ENCODE peak calls at places on chromosome 4, in ten cellular contexts. One of them, this sample, is unnamed.
A peak's percentile ranks its signal among the peaks of the same experiment; 100 is the strongest.

GRCh38 chr4:7226993-7227392 is 34.7 kb downstream of the SORCS2 start:
- DNase-seq in transverse colon: no peak
- DNase-seq in breast epithelium: no peak
- DNase-seq in cardiac muscle cell: no peak
- DNase-seq in GM23338: no peak
- DNase-seq in MM.1S: no peak
- DNase-seq in A549: no peak
- DNase-seq in neuronal stem cell: no peak
- DNase-seq in adipocyte: no peak
- DNase-seq in PC-3: no peak
- DNase-seq in this sample: no peak

GRCh38 chr4:175758050-175758449 is 54.0 kb downstream of the GPM6A start:
- DNase-seq in transverse colon: no peak
- DNase-seq in breast epithelium: no peak
- DNase-seq in cardiac muscle cell: no peak
- DNase-seq in GM23338: no peak
- DNase-seq in MM.1S: no peak
- DNase-seq in A549: no peak
- DNase-seq in neuronal stem cell: no peak
- DNase-seq in adipocyte: no peak
- DNase-seq in PC-3: no peak
- DNase-seq in this sample: no peak

GRCh38 chr4:38759790-38760122 is 23.0 kb downstream of the TLR10 start:
- DNase-seq in transverse colon: no peak
- DNase-seq in breast epithelium: no peak
- DNase-seq in cardiac muscle cell: no peak
- DNase-seq in GM23338: no peak
- DNase-seq in MM.1S: no peak
- DNase-seq in A549: no peak
- DNase-seq in neuronal stem cell: no peak
- DNase-seq in adipocyte: no peak
- DNase-seq in PC-3: no peak
- DNase-seq in this sample: no peak

GRCh38 chr4:35461931-35462659 is 782.2 kb downstream of the ARAP2 start:
- DNase-seq in transverse colon: no peak
- DNase-seq in breast epithelium: no peak
- DNase-seq in cardiac muscle cell: no peak
- DNase-seq in GM23338: peak; percentile 33
- DNase-seq in MM.1S: peak; percentile 27
- DNase-seq in A549: peak; percentile 1
- DNase-seq in neuronal stem cell: no peak
- DNase-seq in adipocyte: no peak
- DNase-seq in PC-3: peak; percentile 14
- DNase-seq in this sample: no peak

GRCh38 chr4:98474408-98474844 is 184.0 kb downstream of the TSPAN5 start:
- DNase-seq in transverse colon: no peak
- DNase-seq in breast epithelium: no peak
- DNase-seq in cardiac muscle cell: peak; percentile 74
- DNase-seq in GM23338: no peak
- DNase-seq in MM.1S: no peak
- DNase-seq in A549: peak; percentile 9
- DNase-seq in neuronal stem cell: no peak
- DNase-seq in adipocyte: peak; percentile 69
- DNase-seq in PC-3: peak; percentile 63
- DNase-seq in this sample: no peak

GRCh38 chr4:183337349-183337748 is 15.1 kb upstream of the CLDN24 start:
- DNase-seq in transverse colon: no peak
- DNase-seq in breast epithelium: no peak
- DNase-seq in cardiac muscle cell: no peak
- DNase-seq in GM23338: no peak
- DNase-seq in MM.1S: no peak
- DNase-seq in A549: no peak
- DNase-seq in neuronal stem cell: no peak
- DNase-seq in adipocyte: no peak
- DNase-seq in PC-3: no peak
- DNase-seq in this sample: no peak

GRCh38 chr4:22203436-22204011 is 255.0 kb upstream of the KCNIP4 start:
- DNase-seq in transverse colon: no peak
- DNase-seq in breast epithelium: no peak
- DNase-seq in cardiac muscle cell: peak; percentile 40
- DNase-seq in GM23338: no peak
- DNase-seq in MM.1S: no peak
- DNase-seq in A549: no peak
- DNase-seq in neuronal stem cell: no peak
- DNase-seq in adipocyte: no peak
- DNase-seq in PC-3: peak; percentile 4
- DNase-seq in this sample: no peak

GRCh38 chr4:8540072-8540471 is 40.1 kb upstream of the GPR78 start:
- DNase-seq in transverse colon: no peak
- DNase-seq in breast epithelium: no peak
- DNase-seq in cardiac muscle cell: no peak
- DNase-seq in GM23338: no peak
- DNase-seq in MM.1S: peak; percentile 26
- DNase-seq in A549: no peak
- DNase-seq in neuronal stem cell: no peak
- DNase-seq in adipocyte: no peak
- DNase-seq in PC-3: no peak
- DNase-seq in this sample: no peak

DNA sequence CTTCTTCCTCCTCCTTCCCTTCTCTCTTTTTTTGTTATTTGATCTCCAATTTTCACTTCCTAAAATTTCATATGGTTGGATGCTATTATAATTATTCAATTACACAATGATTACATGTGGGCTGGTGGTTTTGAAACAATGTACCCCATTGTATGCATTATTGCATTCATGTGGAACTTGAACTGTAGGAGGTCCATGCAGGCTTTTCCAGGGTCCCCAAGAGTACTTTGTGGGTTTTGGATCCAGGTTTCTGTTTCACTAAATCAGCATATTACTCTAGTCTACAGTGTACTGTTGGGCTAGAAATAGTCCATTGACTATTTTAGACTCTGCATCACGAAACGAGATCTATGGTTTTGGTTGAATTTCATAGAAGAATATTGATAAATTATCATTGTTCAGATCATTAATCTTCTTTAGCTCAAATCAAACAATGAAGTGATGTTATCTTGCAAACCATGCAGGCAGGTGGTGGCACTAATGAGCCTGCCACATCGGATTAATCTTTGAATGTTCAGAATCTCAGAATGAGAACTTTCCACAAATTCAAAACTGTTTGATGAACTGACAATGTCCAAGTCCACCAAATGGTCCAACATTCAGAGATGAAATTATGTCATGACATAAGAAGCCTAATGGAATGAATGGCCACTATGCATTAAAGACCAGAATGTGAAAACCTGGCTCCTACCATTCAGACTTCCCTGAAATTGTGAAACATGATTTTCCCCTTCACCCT is 67.7 kb downstream of the SORBS2 start:
- DNase-seq in transverse colon: no peak
- DNase-seq in breast epithelium: no peak
- DNase-seq in cardiac muscle cell: no peak
- DNase-seq in GM23338: no peak
- DNase-seq in MM.1S: no peak
- DNase-seq in A549: no peak
- DNase-seq in neuronal stem cell: no peak
- DNase-seq in adipocyte: no peak
- DNase-seq in PC-3: no peak
- DNase-seq in this sample: no peak
- H3K4me1 ChIP-seq in transverse colon: no peaks in the 10 kb centered on the region
- H3K4me1 ChIP-seq in breast epithelium: no peaks in the 10 kb centered on the region
- H3K4me1 ChIP-seq in cardiac muscle cell: peaks cover 5% of the 10 kb centered on the region
- H3K4me1 ChIP-seq in GM23338: peaks cover 22% of the 10 kb centered on the region
- H3K4me1 ChIP-seq in MM.1S: peaks cover 10% of the 10 kb centered on the region
- H3K4me1 ChIP-seq in A549: no peaks in the 10 kb centered on the region
- H3K4me1 ChIP-seq in neuronal stem cell: peaks cover 6% of the 10 kb centered on the region
- H3K4me1 ChIP-seq in adipocyte: peaks cover under 1% of the 10 kb centered on the region
- H3K4me1 ChIP-seq in PC-3: no peaks in the 10 kb centered on the region
- H3K4me1 ChIP-seq in this sample: peaks cover 6% of the 10 kb centered on the region

GRCh38 chr4:123890889-123891288 is 494.3 kb downstream of the SPRY1 start:
- DNase-seq in transverse colon: no peak
- DNase-seq in breast epithelium: no peak
- DNase-seq in cardiac muscle cell: no peak
- DNase-seq in GM23338: no peak
- DNase-seq in MM.1S: no peak
- DNase-seq in A549: no peak
- DNase-seq in neuronal stem cell: no peak
- DNase-seq in adipocyte: no peak
- DNase-seq in PC-3: no peak
- DNase-seq in this sample: no peak

GRCh38 chr4:123892997-123893745 is 496.6 kb downstream of the SPRY1 start:
- DNase-seq in transverse colon: no peak
- DNase-seq in breast epithelium: no peak
- DNase-seq in cardiac muscle cell: peak; percentile 90
- DNase-seq in GM23338: no peak
- DNase-seq in MM.1S: no peak
- DNase-seq in A549: no peak
- DNase-seq in neuronal stem cell: no peak
- DNase-seq in adipocyte: peak; percentile 79
- DNase-seq in PC-3: no peak
- DNase-seq in this sample: no peak

GRCh38 chr4:123891901-123892300 is 495.3 kb downstream of the SPRY1 start:
- DNase-seq in transverse colon: no peak
- DNase-seq in breast epithelium: no peak
- DNase-seq in cardiac muscle cell: no peak
- DNase-seq in GM23338: no peak
- DNase-seq in MM.1S: no peak
- DNase-seq in A549: no peak
- DNase-seq in neuronal stem cell: no peak
- DNase-seq in adipocyte: no peak
- DNase-seq in PC-3: no peak
- DNase-seq in this sample: no peak

GRCh38 chr4:123893746-123894095 is 497.1 kb downstream of the SPRY1 start:
- DNase-seq in transverse colon: no peak
- DNase-seq in breast epithelium: no peak
- DNase-seq in cardiac muscle cell: no peak
- DNase-seq in GM23338: no peak
- DNase-seq in MM.1S: no peak
- DNase-seq in A549: no peak
- DNase-seq in neuronal stem cell: no peak
- DNase-seq in adipocyte: no peak
- DNase-seq in PC-3: no peak
- DNase-seq in this sample: no peak

GRCh38 chr4:123892368-123892961 is 495.9 kb downstream of the SPRY1 start:
- DNase-seq in transverse colon: no peak
- DNase-seq in breast epithelium: no peak
- DNase-seq in cardiac muscle cell: no peak
- DNase-seq in GM23338: no peak
- DNase-seq in MM.1S: no peak
- DNase-seq in A549: no peak
- DNase-seq in neuronal stem cell: no peak
- DNase-seq in adipocyte: no peak
- DNase-seq in PC-3: no peak
- DNase-seq in this sample: no peak
- H3K4me1 ChIP-seq in transverse colon: no peaks in the 10 kb centered on the region
- H3K4me1 ChIP-seq in breast epithelium: no peaks in the 10 kb centered on the region
- H3K4me1 ChIP-seq in cardiac muscle cell: no peaks in the 10 kb centered on the region
- H3K4me1 ChIP-seq in GM23338: no peaks in the 10 kb centered on the region
- H3K4me1 ChIP-seq in MM.1S: no peaks in the 10 kb centered on the region
- H3K4me1 ChIP-seq in A549: no peaks in the 10 kb centered on the region
- H3K4me1 ChIP-seq in neuronal stem cell: no peaks in the 10 kb centered on the region
- H3K4me1 ChIP-seq in adipocyte: peaks cover 49% of the 10 kb centered on the region
- H3K4me1 ChIP-seq in PC-3: no peaks in the 10 kb centered on the region
- H3K4me1 ChIP-seq in this sample: peaks cover 18% of the 10 kb centered on the region

GRCh38 chr4:56692576-56692975 is 11.5 kb upstream of the HOPX start:
- DNase-seq in transverse colon: no peak
- DNase-seq in breast epithelium: no peak
- DNase-seq in cardiac muscle cell: no peak
- DNase-seq in GM23338: no peak
- DNase-seq in MM.1S: no peak
- DNase-seq in A549: no peak
- DNase-seq in neuronal stem cell: no peak
- DNase-seq in adipocyte: no peak
- DNase-seq in PC-3: no peak
- DNase-seq in this sample: no peak

GRCh38 chr4:56691425-56691824 is 10.3 kb upstream of the HOPX start:
- DNase-seq in transverse colon: no peak
- DNase-seq in breast epithelium: no peak
- DNase-seq in cardiac muscle cell: no peak
- DNase-seq in GM23338: no peak
- DNase-seq in MM.1S: no peak
- DNase-seq in A549: no peak
- DNase-seq in neuronal stem cell: no peak
- DNase-seq in adipocyte: no peak
- DNase-seq in PC-3: no peak
- DNase-seq in this sample: no peak

GRCh38 chr4:56689661-56690060 is 8.6 kb upstream of the HOPX start:
- DNase-seq in transverse colon: no peak
- DNase-seq in breast epithelium: no peak
- DNase-seq in cardiac muscle cell: no peak
- DNase-seq in GM23338: no peak
- DNase-seq in MM.1S: no peak
- DNase-seq in A549: no peak
- DNase-seq in neuronal stem cell: no peak
- DNase-seq in adipocyte: no peak
- DNase-seq in PC-3: no peak
- DNase-seq in this sample: no peak

GRCh38 chr4:56689231-56689630 is 8.1 kb upstream of the HOPX start:
- DNase-seq in transverse colon: no peak
- DNase-seq in breast epithelium: no peak
- DNase-seq in cardiac muscle cell: no peak
- DNase-seq in GM23338: no peak
- DNase-seq in MM.1S: no peak
- DNase-seq in A549: no peak
- DNase-seq in neuronal stem cell: no peak
- DNase-seq in adipocyte: no peak
- DNase-seq in PC-3: no peak
- DNase-seq in this sample: no peak

DNA sequence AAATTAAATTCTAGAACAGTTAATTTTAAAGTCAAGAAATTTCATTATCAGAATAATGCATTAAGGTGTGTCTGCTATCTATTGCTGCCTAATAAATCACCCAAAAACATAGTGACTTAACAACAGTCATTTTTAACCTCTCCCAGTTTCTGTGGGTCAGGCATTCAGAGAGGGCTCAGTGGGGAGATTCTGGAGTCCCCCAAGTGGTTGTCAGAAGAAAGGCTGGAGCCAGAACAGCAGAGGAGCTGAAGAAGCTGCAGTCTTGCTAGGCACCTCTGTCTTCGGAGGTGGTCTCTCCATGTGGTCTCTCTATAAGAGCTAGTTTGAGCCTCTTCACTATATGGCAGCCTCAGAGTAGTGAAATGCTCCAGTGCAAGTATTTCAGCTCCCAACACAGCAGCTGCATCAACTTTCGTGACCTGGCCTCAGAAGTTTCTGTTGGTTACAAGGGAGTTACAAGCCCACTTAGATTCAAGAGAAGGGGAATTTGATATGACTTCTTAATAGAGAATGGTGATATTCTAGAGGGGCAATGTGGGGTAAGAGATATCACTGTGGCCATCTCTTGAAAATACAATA is 9.4 kb upstream of the HOPX start:
- DNase-seq in transverse colon: no peak
- DNase-seq in breast epithelium: no peak
- DNase-seq in cardiac muscle cell: no peak
- DNase-seq in GM23338: peak; percentile 54
- DNase-seq in MM.1S: no peak
- DNase-seq in A549: no peak
- DNase-seq in neuronal stem cell: no peak
- DNase-seq in adipocyte: no peak
- DNase-seq in PC-3: no peak
- DNase-seq in this sample: no peak
- H3K4me1 ChIP-seq in transverse colon: no peaks in the 10 kb centered on the region
- H3K4me1 ChIP-seq in breast epithelium: no peaks in the 10 kb centered on the region
- H3K4me1 ChIP-seq in cardiac muscle cell: peaks cover 5% of the 10 kb centered on the region
- H3K4me1 ChIP-seq in GM23338: peaks cover 8% of the 10 kb centered on the region
- H3K4me1 ChIP-seq in MM.1S: no peaks in the 10 kb centered on the region
- H3K4me1 ChIP-seq in A549: no peaks in the 10 kb centered on the region
- H3K4me1 ChIP-seq in neuronal stem cell: peaks cover 9% of the 10 kb centered on the region
- H3K4me1 ChIP-seq in adipocyte: no peaks in the 10 kb centered on the region
- H3K4me1 ChIP-seq in PC-3: peaks cover 2% of the 10 kb centered on the region
- H3K4me1 ChIP-seq in this sample: no peaks in the 10 kb centered on the region

GRCh38 chr4:143380651-143381050 is 44.0 kb downstream of the GAB1 start:
- DNase-seq in transverse colon: no peak
- DNase-seq in breast epithelium: no peak
- DNase-seq in cardiac muscle cell: no peak
- DNase-seq in GM23338: no peak
- DNase-seq in MM.1S: no peak
- DNase-seq in A549: no peak
- DNase-seq in neuronal stem cell: no peak
- DNase-seq in adipocyte: no peak
- DNase-seq in PC-3: no peak
- DNase-seq in this sample: no peak
- H3K4me1 ChIP-seq in transverse colon: peaks cover 59% of the 10 kb centered on the region
- H3K4me1 ChIP-seq in breast epithelium: peaks cover 19% of the 10 kb centered on the region
- H3K4me1 ChIP-seq in cardiac muscle cell: peaks cover 70% of the 10 kb centered on the region
- H3K4me1 ChIP-seq in GM23338: peaks cover 65% of the 10 kb centered on the region
- H3K4me1 ChIP-seq in MM.1S: peaks cover 59% of the 10 kb centered on the region
- H3K4me1 ChIP-seq in A549: peaks cover 3% of the 10 kb centered on the region
- H3K4me1 ChIP-seq in neuronal stem cell: peaks cover 11% of the 10 kb centered on the region
- H3K4me1 ChIP-seq in adipocyte: peaks cover 56% of the 10 kb centered on the region
- H3K4me1 ChIP-seq in PC-3: peaks cover 23% of the 10 kb centered on the region
- H3K4me1 ChIP-seq in this sample: peaks cover 99% of the 10 kb centered on the region